ENCODE peak calls at places on chromosome 1, in eight cellular contexts. Y, Z, R, M, W, X, H and F are unnamed samples.

GRCh38 chr1:37931493-37932158 is 15.2 kb downstream of the INPP5B start:
- DNase-seq in Y (peak), Z (peak), R (peak), M (peak), W (peak), X (peak), H (peak), F (peak)

GRCh38 chr1:109802901-109803561 is 39.3 kb upstream of the EPS8L3 start:
- DNase-seq in Y (no peak), Z (no peak), R (peak), M (no peak), W (no peak), X (no peak), H (peak), F (no peak)

GRCh38 chr1:181100015-181100905 is 11.8 kb downstream of the IER5 start:
- DNase-seq in Y (no peak), Z (no peak), R (no peak), M (no peak), W (no peak), X (no peak), H (peak), F (no peak)

GRCh38 chr1:23273450-23274133 is 56.3 kb upstream of the HTR1D start:
- DNase-seq in Y (no peak), Z (no peak), R (peak), M (no peak), W (peak), X (peak), H (peak), F (no peak)

GRCh38 chr1:115056395-115056798 is 26.8 kb downstream of the TSHB start:
- DNase-seq in Y (no peak), Z (no peak), R (peak), M (peak), W (no peak), X (no peak), H (peak), F (no peak)

GRCh38 chr1:177228721-177229088 is 57.9 kb downstream of the BRINP2 start:
- DNase-seq in Y (no peak), Z (no peak), R (no peak), M (no peak), W (no peak), X (no peak), H (no peak), F (no peak)

GRCh38 chr1:147077081-147077480 is 95.2 kb downstream of the PRKAB2 start:
- DNase-seq in Y (no peak), Z (no peak), R (no peak), M (no peak), W (no peak), X (no peak), H (no peak), F (no peak)

GRCh38 chr1:169235568-169235967 is 129.1 kb downstream of the ATP1B1 start:
- DNase-seq in Y (no peak), Z (no peak), R (no peak), M (no peak), W (no peak), X (no peak), H (no peak), F (no peak)

GRCh38 chr1:216600730-216601426 is 122.4 kb downstream of the ESRRG start:
- DNase-seq in Y (peak), Z (peak), R (peak), M (peak), W (peak), X (peak), H (peak), F (peak)

GRCh38 chr1:170310931-170311330 is 165.2 kb downstream of the NTMT2 start:
- DNase-seq in Y (no peak), Z (no peak), R (no peak), M (no peak), W (no peak), X (no peak), H (no peak), F (no peak)